ENCODE peak calls at places on chromosomes 11 and 22, in six cellular contexts. E is foreskin fibroblast, Q is fibroblast of lung, V is fibroblast of the aortic adventitia, F is Peyer's patch, A is transverse colon. B is an unnamed sample.

GRCh38 chr22:28072066-28072465 is 153.0 kb upstream of the PITPNB start:
- DNase-seq in E (peak), V (peak), F (no peak), Q (no peak), A (no peak), B (peak)

GRCh38 chr11:93444671-93445073 is 98.5 kb downstream of the SMCO4 start:
- DNase-seq in E (no peak), V (no peak), F (no peak), A (no peak), Q (no peak), B (peak)

GRCh38 chr11:68309621-68310185 is 2.7 kb upstream of the LRP5 start:
- DNase-seq in Q (no peak), F (no peak), V (no peak), A (no peak), E (no peak), B (no peak)

GRCh38 chr11:96332236-96332761 is 10.7 kb downstream of the MAML2 start:
- DNase-seq in E (no peak), V (no peak), F (no peak), Q (peak), A (no peak), B (no peak)

GRCh38 chr11:95045791-95046190 is 3.4 kb upstream of the KDM4F start:
- DNase-seq in E (no peak), F (no peak), A (no peak), V (no peak), Q (no peak), B (no peak)

GRCh38 chr11:2541881-2542361 is 97.1 kb downstream of the KCNQ1 start:
- DNase-seq in V (no peak), Q (no peak), A (peak), E (no peak), F (no peak), B (no peak)

GRCh38 chr11:43987384-43988039 is 45.1 kb downstream of the C11orf96 start:
- DNase-seq in F (peak), Q (peak), E (peak), V (peak), A (peak), B (peak)

GRCh38 chr22:21952586-21953571 is at the start of gene PPM1F:
- DNase-seq in E (peak), V (peak), A (peak), F (peak), Q (peak), B (peak)

GRCh38 chr22:37802310-37803194 is 5.2 kb upstream of the GCAT start:
- DNase-seq in V (no peak), A (peak), Q (peak), F (no peak), E (no peak), B (no peak)

GRCh38 chr22:33361581-33361980 is 303.4 kb upstream of the SYN3 start:
- DNase-seq in V (no peak), Q (no peak), A (no peak), F (no peak), E (no peak), B (peak)

GRCh38 chr11:62501432-62501891 is 45.1 kb downstream of the AHNAK start:
- DNase-seq in V (no peak), E (no peak), F (no peak), A (no peak), Q (peak), B (no peak)

GRCh38 chr11:106070606-106071005 is 6.5 kb downstream of the KBTBD3 start:
- DNase-seq in F (no peak), A (no peak), E (no peak), Q (peak), V (no peak), B (peak)

GRCh38 chr11:11157201-11157600 is 195.8 kb downstream of the CSNK2A3 start:
- DNase-seq in A (no peak), E (no peak), Q (peak), V (peak), F (peak), B (peak)

GRCh38 chr11:12540913-12541587 is 133.2 kb upstream of the TEAD1 start:
- DNase-seq in E (peak), Q (peak), V (peak), A (no peak), F (no peak), B (peak)

GRCh38 chr11:71913716-71914115 is 14.7 kb downstream of the XNDC1N start:
- DNase-seq in A (no peak), Q (peak), V (no peak), F (no peak), E (peak), B (peak)

GRCh38 chr22:26050079-26050478 is 119.2 kb upstream of the SEZ6L start:
- DNase-seq in E (no peak), A (no peak), F (no peak), Q (no peak), V (no peak), B (no peak)

GRCh38 chr11:134564472-134565200 is 152.6 kb upstream of the B3GAT1 start:
- DNase-seq in Q (no peak), V (no peak), F (no peak), E (no peak), A (no peak), B (no peak)

GRCh38 chr11:88337342-88338222 is at the start of gene CTSC:
- DNase-seq in E (peak), Q (peak), F (peak), V (peak), A (peak), B (peak)

GRCh38 chr22:42114721-42115120 is 15.9 kb downstream of the CYP2D6 start:
- DNase-seq in A (no peak), F (no peak), Q (peak), V (peak), E (peak), B (peak)

GRCh38 chr11:70272009-70272408 is 1.5 kb downstream of the PPFIA1 start:
- DNase-seq in V (no peak), E (no peak), F (no peak), Q (no peak), A (no peak), B (no peak)

GRCh38 chr11:17590463-17590862 is 43.4 kb downstream of the OTOG start:
- DNase-seq in A (no peak), Q (no peak), E (no peak), F (no peak), V (no peak), B (no peak)

GRCh38 chr22:46058591-46059519 is 81.9 kb upstream of the WNT7B start:
- DNase-seq in Q (no peak), A (peak), F (no peak), E (no peak), V (peak), B (peak)

GRCh38 chr22:36252754-36253522 is at the start of gene APOL1:
- DNase-seq in V (peak), F (peak), E (no peak), Q (peak), A (peak), B (peak)

GRCh38 chr11:10305262-10305963 is 540 bp downstream of the ADM start:
- DNase-seq in E (no peak), Q (peak), V (no peak), A (peak), F (peak), B (no peak)

GRCh38 chr11:58618215-58618614 is 4.2 kb upstream of the CNTF start:
- DNase-seq in F (no peak), V (no peak), A (no peak), Q (no peak), E (no peak), B (no peak)

GRCh38 chr22:31490496-31490925 is 869 bp upstream of the EIF4ENIF1 start:
- DNase-seq in E (peak), Q (peak), V (peak), A (peak), F (peak), B (peak)

GRCh38 chr11:17414317-17414737 is 25.9 kb upstream of the KCNJ11 start:
- DNase-seq in E (no peak), F (no peak), A (peak), Q (no peak), V (no peak), B (no peak)

GRCh38 chr11:69364901-69365300 is 70.9 kb downstream of the MYEOV start:
- DNase-seq in Q (peak), E (peak), V (peak), F (no peak), A (no peak), B (peak)

GRCh38 chr22:38172489-38173155 is 9.0 kb downstream of the PLA2G6 start:
- DNase-seq in Q (peak), V (no peak), E (no peak), A (peak), F (no peak), B (no peak)

GRCh38 chr22:46133588-46133855 is 16.8 kb upstream of the PPARA start:
- DNase-seq in A (no peak), V (no peak), F (no peak), E (no peak), Q (no peak), B (no peak)

GRCh38 chr11:46348986-46349401 is 1.7 kb downstream of the DGKZ start:
- DNase-seq in Q (no peak), V (no peak), E (no peak), A (peak), F (peak), B (no peak)

GRCh38 chr11:132244871-132245557 is 874.6 kb downstream of the NTM start:
- DNase-seq in A (no peak), E (no peak), F (no peak), V (no peak), Q (no peak), B (no peak)

GRCh38 chr11:267491-267994 is 10.7 kb upstream of the NLRP6 start:
- DNase-seq in A (peak), E (no peak), Q (no peak), V (no peak), F (peak), B (peak)

GRCh38 chr22:37514526-37515051 is 4.6 kb downstream of the CARD10 start:
- DNase-seq in V (no peak), Q (no peak), F (no peak), E (no peak), A (no peak), B (no peak)

GRCh38 chr11:47056261-47056915 is 119.8 kb downstream of the CSTPP1 start:
- DNase-seq in A (no peak), V (peak), E (peak), Q (peak), F (no peak), B (peak)

GRCh38 chr22:50548046-50548912 is 2.6 kb downstream of the KLHDC7B start:
- DNase-seq in E (no peak), Q (no peak), F (peak), A (peak), V (no peak), B (no peak)

GRCh38 chr11:119721129-119722120 is 7.6 kb downstream of the NECTIN1 start:
- DNase-seq in A (no peak), V (peak), Q (no peak), E (no peak), F (no peak), B (peak)

GRCh38 chr11:113494021-113494420 is 18.8 kb upstream of the DRD2 start:
- DNase-seq in A (no peak), E (no peak), Q (no peak), V (no peak), F (no peak), B (no peak)

GRCh38 chr11:113493205-113493604 is 18.0 kb upstream of the DRD2 start:
- DNase-seq in V (no peak), E (no peak), Q (no peak), F (no peak), A (no peak), B (no peak)

DNA sequence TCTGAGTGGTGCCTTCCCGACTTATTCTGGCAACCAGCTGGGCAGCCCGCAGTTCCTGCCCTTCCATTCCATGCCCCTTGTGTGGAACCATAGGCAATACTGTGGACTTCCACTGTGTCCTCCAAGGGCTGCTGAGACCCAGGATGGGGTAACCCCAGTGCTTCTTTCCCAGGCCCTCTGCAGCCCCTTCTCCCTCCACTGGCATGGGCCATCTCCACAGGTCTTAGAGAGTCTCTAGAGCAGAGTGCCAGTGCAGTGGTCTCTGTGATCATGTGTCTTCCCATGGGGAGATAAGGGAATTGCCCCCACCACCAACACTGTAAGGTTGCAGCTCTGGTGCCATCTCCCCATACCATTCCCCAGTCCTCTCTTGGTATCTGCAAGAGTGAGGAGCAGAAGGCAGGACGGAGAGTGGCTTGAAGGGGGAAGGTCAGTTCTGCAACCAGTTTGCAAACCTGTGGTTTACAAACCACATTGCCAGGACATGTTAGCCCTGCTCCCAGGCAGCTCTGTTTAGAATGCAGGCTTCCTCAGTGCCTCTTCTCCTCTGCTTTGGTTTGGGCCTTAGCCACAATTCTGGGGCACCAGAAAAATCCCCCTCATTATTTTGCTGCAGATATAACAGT is 20.9 kb upstream of the DRD2 start:
- DNase-seq in Q (no peak), V (no peak), E (no peak), A (no peak), F (no peak), B (no peak)
- H3K4me3 ChIP-seq in Q (no peak), V (no peak), E (no peak), A (no peak), F (no peak), B (no peak)

GRCh38 chr11:107969219-107969618 is 39.5 kb upstream of the CUL5 start:
- DNase-seq in A (no peak), V (no peak), E (no peak), F (no peak), Q (no peak), B (peak)
- TF ChIP-seq CTCF in A (no peak), V (no peak), E (no peak), F (no peak), Q (no peak), B (no peak)

DNA sequence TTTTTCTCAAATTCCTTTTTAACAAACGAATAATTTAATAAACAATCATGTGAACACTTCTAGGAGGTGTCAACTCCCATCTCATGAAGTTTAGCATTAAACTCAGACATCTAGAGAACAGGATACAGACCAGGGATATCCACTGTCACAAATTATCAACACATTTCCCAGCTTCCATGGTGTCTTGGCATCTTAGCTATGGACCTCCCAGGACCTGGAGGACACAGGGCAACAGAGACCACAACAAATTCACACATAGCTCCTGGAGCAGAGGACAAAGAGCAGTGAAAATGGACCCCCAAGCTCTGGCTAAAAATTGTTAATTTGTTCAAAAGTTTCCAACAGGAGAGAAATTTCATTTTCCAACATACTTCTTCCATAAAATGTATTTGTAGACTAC is 102.2 kb downstream of the SGSM3 start:
- DNase-seq in E (no peak), F (no peak), Q (no peak), V (no peak), A (no peak), B (no peak)
- H3K4me3 ChIP-seq in E (no peak), F (no peak), Q (no peak), V (no peak), A (no peak), B (no peak)

GRCh38 chr11:121892131-121892681 is 223.8 kb downstream of the BLID start:
- DNase-seq in Q (peak), A (no peak), F (no peak), E (peak), V (peak), B (peak)

GRCh38 chr11:121894581-121894980 is 221.4 kb downstream of the BLID start:
- DNase-seq in Q (no peak), F (no peak), A (no peak), V (no peak), E (peak), B (peak)

GRCh38 chr11:121891134-121891533 is 224.9 kb downstream of the BLID start:
- DNase-seq in E (no peak), Q (no peak), F (no peak), A (no peak), V (no peak), B (no peak)

GRCh38 chr11:121890377-121890776 is 225.6 kb downstream of the BLID start:
- DNase-seq in A (no peak), E (peak), Q (peak), F (no peak), V (peak), B (peak)

GRCh38 chr11:121892863-121893262 is 223.2 kb downstream of the BLID start:
- DNase-seq in Q (peak), E (peak), F (no peak), V (peak), A (no peak), B (peak)
- TF ChIP-seq CTCF in Q (no peak), E (no peak), F (no peak), V (no peak), A (no peak), B (no peak)

DNA sequence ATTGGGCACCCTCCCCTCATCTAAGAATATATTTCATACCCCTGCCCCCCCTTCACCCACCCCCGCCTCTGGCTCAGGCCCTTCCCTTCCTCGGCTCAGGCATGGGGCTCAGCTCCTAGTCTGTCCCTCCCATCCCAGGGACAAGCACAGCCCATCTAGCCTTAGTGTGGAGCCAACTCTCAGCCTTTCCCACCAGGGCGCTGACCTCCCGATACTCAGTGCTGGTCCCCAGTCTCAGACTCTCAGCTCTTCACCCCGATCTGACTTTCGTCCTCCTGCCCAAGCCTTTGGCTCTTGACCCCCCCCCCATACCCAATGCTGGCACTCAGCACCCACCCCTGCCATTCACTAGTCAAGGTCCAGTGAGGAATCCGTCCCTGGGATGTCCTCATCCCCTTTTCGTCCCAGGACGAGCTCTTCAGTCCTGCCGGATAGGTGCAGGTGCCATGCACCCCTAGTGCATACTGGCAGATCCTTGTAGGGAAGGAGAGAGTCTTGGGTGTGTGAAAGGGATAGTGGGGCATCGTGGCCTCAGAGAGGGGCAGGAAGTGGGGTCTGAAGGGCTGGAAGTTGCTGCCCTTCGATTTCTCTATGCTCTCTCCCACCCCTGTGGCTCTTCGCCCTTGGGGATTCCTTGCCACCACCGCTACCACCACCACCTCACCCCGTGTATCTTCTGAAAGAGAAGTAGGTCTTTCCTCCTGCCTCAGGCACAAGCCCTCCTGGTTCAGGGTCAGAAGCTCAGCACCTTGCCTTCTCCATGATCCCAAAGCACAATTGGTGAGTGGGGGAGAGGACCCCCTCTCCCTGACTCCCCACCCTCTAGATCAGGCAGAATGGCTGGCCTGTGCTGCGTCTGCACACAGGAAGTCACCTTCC is 2.4 kb downstream of the TPBGL start:
- DNase-seq in A (no peak), E (no peak), Q (no peak), V (no peak), F (no peak), B (no peak)
- H3K4me3 ChIP-seq in A (no peak), E (no peak), Q (no peak), V (no peak), F (no peak), B (no peak)

GRCh38 chr11:65304110-65304509 is 10.6 kb upstream of the CDC42EP2 start:
- DNase-seq in V (no peak), E (no peak), F (no peak), A (no peak), Q (no peak), B (no peak)
- TF ChIP-seq CTCF in V (no peak), E (no peak), F (no peak), A (no peak), Q (no peak), B (no peak)